ENCODE peak calls at places on chromosomes 2 and 18, in six cellular contexts. Z, B, E, A, H and V are unnamed samples.
A peak's percentile ranks its signal among the peaks of the same experiment; 100 is the strongest.

GRCh38 chr2:163662141-163662780 is 73.5 kb downstream of the FIGN start:
- DNase-seq in E (no peak), Z (no peak), A (no peak), H (no peak), B (no peak), V (peak; percentile 15)

GRCh38 chr2:46135230-46135555 is 162.0 kb upstream of the EPAS1 start:
- DNase-seq in Z (no peak), H (no peak), B (no peak), A (no peak), E (no peak), V (no peak)

GRCh38 chr2:216474925-216475670 is 23.5 kb upstream of the RPL37A start:
- DNase-seq in B (no peak), H (no peak), Z (no peak), E (no peak), A (no peak), V (no peak)

GRCh38 chr2:172762554-172762953 is 26.9 kb downstream of the RAPGEF4 start:
- DNase-seq in E (no peak), H (no peak), A (no peak), B (no peak), Z (no peak), V (no peak)

GRCh38 chr2:3163401-3163800 is 214.2 kb downstream of the EIPR1 start:
- DNase-seq in Z (no peak), B (no peak), H (no peak), A (no peak), E (no peak), V (no peak)

GRCh38 chr2:74507926-74508520 is 528 bp upstream of the PCGF1 start:
- DNase-seq in E (no peak), H (no peak), B (no peak), A (no peak), Z (peak; percentile 91), V (peak; percentile 40)

GRCh38 chr2:1727101-1727771 is 17.1 kb downstream of the PXDN start:
- DNase-seq in A (no peak), B (peak; percentile 11), E (no peak), H (peak; percentile 14), Z (no peak), V (no peak)

GRCh38 chr2:173076557-173077345 is 1.1 kb downstream of the MAP3K20 start:
- DNase-seq in Z (peak; percentile 67), A (no peak), H (peak; percentile 44), E (peak; percentile 19), B (peak; percentile 56), V (peak; percentile 58)

GRCh38 chr2:99066075-99066557 is 75.4 kb upstream of the C2orf15 start:
- DNase-seq in E (no peak), B (no peak), H (no peak), A (peak; percentile 38), Z (peak; percentile 70), V (no peak)

GRCh38 chr2:102122115-102122514 is 20.4 kb upstream of the IL1R1 start:
- DNase-seq in A (no peak), Z (peak; percentile 96), H (no peak), B (no peak), E (no peak), V (no peak)
- H3K27ac ChIP-seq in A (no peak overlapping the region), Z (peak overlapping the region; percentile 89), H (peak overlapping the region; percentile 77), B (peak overlapping the region; percentile 37), E (no peak overlapping the region), V (peak overlapping the region; percentile 31)

DNA sequence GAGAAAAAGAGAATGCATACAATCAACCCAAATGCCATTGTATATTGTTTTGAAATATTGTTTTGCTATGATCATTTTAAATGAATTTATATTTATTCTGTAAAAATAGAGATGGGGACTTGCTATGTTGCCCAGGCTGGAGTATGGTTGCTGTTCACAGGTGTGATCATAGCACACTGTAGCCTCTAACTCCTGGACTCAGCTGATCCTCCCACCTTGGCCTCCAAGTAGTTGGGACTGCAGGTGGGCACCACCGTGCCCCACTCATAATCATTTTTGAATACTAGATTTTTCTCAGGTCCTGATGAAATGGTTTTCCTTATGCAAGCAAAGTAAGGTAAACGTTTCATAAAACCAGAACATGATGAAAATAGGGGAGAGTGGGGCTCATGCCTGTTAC is 46.3 kb downstream of the TMEM17 start:
- DNase-seq in E (no peak), B (no peak), A (no peak), Z (no peak), H (no peak), V (no peak)
- H3K27ac ChIP-seq in E (no peak overlapping the region), B (no peak overlapping the region), A (no peak overlapping the region), Z (no peak overlapping the region), H (no peak overlapping the region), V (no peak overlapping the region)

GRCh38 chr2:36960773-36961172 is 5.6 kb downstream of the STRN start:
- DNase-seq in Z (no peak), E (no peak), H (no peak), A (no peak), B (no peak), V (no peak)

GRCh38 chr2:36963734-36964133 is 2.6 kb downstream of the STRN start:
- DNase-seq in E (no peak), H (no peak), B (no peak), A (no peak), Z (no peak), V (no peak)

GRCh38 chr2:36965196-36965595 is 1.1 kb downstream of the STRN start:
- DNase-seq in A (no peak), Z (peak; percentile 17), H (no peak), E (no peak), B (no peak), V (no peak)

GRCh38 chr2:36964496-36965058 is 1.8 kb downstream of the STRN start:
- DNase-seq in E (no peak), A (no peak), H (no peak), Z (peak; percentile 9), B (no peak), V (no peak)

GRCh38 chr2:36963106-36963505 is 3.2 kb downstream of the STRN start:
- DNase-seq in Z (no peak), E (no peak), H (no peak), A (no peak), B (no peak), V (no peak)
- H3K27ac ChIP-seq in Z (no peak overlapping the region), E (no peak overlapping the region), H (no peak overlapping the region), A (no peak overlapping the region), B (no peak overlapping the region), V (no peak overlapping the region)

GRCh38 chr2:4214444-4215295 is 511.3 kb downstream of the DCDC2C start:
- DNase-seq in A (no peak), E (no peak), Z (no peak), B (no peak), H (no peak), V (no peak)
- H3K27ac ChIP-seq in A (no peak overlapping the region), E (no peak overlapping the region), Z (no peak overlapping the region), B (no peak overlapping the region), H (no peak overlapping the region), V (no peak overlapping the region)

GRCh38 chr18:6374340-6374739 is 40.4 kb downstream of the L3MBTL4 start:
- DNase-seq in Z (no peak), E (no peak), A (no peak), B (no peak), H (no peak), V (no peak)
- H3K27ac ChIP-seq in Z (no peak overlapping the region), E (no peak overlapping the region), A (no peak overlapping the region), B (no peak overlapping the region), H (no peak overlapping the region), V (no peak overlapping the region)

GRCh38 chr2:10278763-10279471 is 23.8 kb upstream of the HPCAL1 start:
- DNase-seq in E (no peak), A (no peak), Z (no peak), B (no peak), H (no peak), V (no peak)
- H3K27ac ChIP-seq in E (peak overlapping the region; percentile 74), A (no peak overlapping the region), Z (peak overlapping the region; percentile 71), B (peak overlapping the region; percentile 84), H (no peak overlapping the region), V (peak overlapping the region; percentile 25)